ENCODE peak calls at places on chromosomes 11 and 22, in nine cellular contexts. G is neuronal stem cell; I is naive thymus-derived CD4-positive, alpha-beta T cell; X is gastrocnemius medialis; N is IMR-90; E is neural progenitor cell; Y is breast epithelium; T is H1; C is left ventricle myocardium inferior. P is an unnamed sample. For H3K4me1 and H3K36me3, the result is how much of the 10 kb centered on the place peaks cover.

GRCh38 chr22:37222440-37222971 is 10.2 kb upstream of the SSTR3 start:
- DNase-seq in X (no peak), C (no peak), I (no peak), G (no peak), T (no peak), E (no peak), Y (no peak), N (no peak), P (no peak)

GRCh38 chr11:79100093-79100704 is 340.6 kb downstream of the TENM4 start:
- DNase-seq in C (no peak), G (no peak), E (peak), I (peak), X (no peak), T (no peak), Y (no peak), N (peak), P (no peak)

GRCh38 chr11:33701831-33702230 is 1.2 kb upstream of the C11orf91 start:
- DNase-seq in G (no peak), X (no peak), Y (peak), C (no peak), N (peak), T (no peak), I (no peak), E (no peak), P (no peak)

GRCh38 chr11:3022300-3022967 is 30.3 kb upstream of the NAP1L4 start:
- DNase-seq in G (no peak), X (no peak), N (peak), T (no peak), I (no peak), E (no peak), C (no peak), Y (no peak), P (no peak)

GRCh38 chr22:41001722-41002122 is 50.5 kb downstream of the RBX1 start:
- DNase-seq in X (no peak), I (no peak), E (no peak), C (no peak), N (peak), Y (no peak), G (no peak), T (no peak), P (no peak)

GRCh38 chr11:71329731-71330130 is 77.4 kb upstream of the SHANK2 start:
- DNase-seq in C (no peak), X (no peak), G (no peak), E (no peak), I (no peak), N (no peak), T (no peak), Y (no peak), P (no peak)

GRCh38 chr11:93740802-93741093 is 547 bp downstream of the TAF1D start:
- DNase-seq in E (peak), N (peak), T (no peak), C (peak), I (peak), G (peak), X (peak), Y (peak), P (peak)

GRCh38 chr11:8081591-8082021 is 595 bp downstream of the TUB start:
- DNase-seq in T (no peak), G (no peak), X (no peak), I (no peak), N (peak), C (no peak), E (peak), Y (no peak), P (no peak)

GRCh38 chr11:26847977-26848376 is 126.1 kb upstream of the SLC5A12 start:
- DNase-seq in C (no peak), X (no peak), N (no peak), T (no peak), I (no peak), G (no peak), E (no peak), Y (no peak), P (no peak)

GRCh38 chr11:77047007-77047927 is 13.1 kb downstream of the B3GNT6 start:
- DNase-seq in G (peak), N (peak), I (peak), X (peak), Y (peak), C (peak), E (peak), T (peak), P (peak)

GRCh38 chr11:114132944-114133394 is 73.5 kb downstream of the ZBTB16 start:
- DNase-seq in T (no peak), E (no peak), I (no peak), G (no peak), N (no peak), Y (no peak), C (no peak), X (peak), P (no peak)

GRCh38 chr11:95715777-95716241 is 73.8 kb downstream of the FAM76B start:
- DNase-seq in N (no peak), X (no peak), C (no peak), I (peak), T (no peak), Y (peak), G (no peak), E (no peak), P (no peak)

GRCh38 chr11:27427183-27427980 is 45.2 kb downstream of the LGR4 start:
- DNase-seq in Y (no peak), T (no peak), X (no peak), N (peak), I (no peak), C (no peak), G (no peak), E (no peak), P (no peak)

DNA sequence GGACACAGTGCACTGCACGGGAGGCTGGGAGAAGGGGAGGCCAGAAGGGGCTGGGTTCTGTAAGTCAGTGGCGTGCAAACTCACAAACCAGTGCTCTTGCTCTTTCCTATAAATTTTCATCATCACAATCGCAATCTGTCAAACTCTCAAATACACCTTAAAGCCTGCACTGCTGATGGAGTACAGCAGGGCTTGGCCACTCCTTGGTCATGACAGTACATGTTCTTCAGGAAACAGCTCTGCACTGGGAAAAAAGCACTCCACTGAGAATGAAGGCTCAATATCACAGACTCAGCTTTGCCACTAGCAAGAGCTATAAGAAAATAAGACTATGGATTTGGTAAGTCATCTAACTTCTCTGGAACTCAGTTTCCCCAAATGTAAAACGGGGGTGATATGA is 111.0 kb downstream of the RBFOX2 start:
- DNase-seq in N (no peak), G (no peak), I (no peak), C (no peak), E (no peak), T (no peak), X (no peak), Y (no peak), P (no peak)
- H3K4me1 ChIP-seq in N (under half), G (under half), I (under half), C (half or more), E (under half), T (under half), X (half or more), Y (under half), P (under half)

GRCh38 chr11:68077617-68078592 is 39.1 kb downstream of the TCIRG1 start:
- DNase-seq in N (peak), G (no peak), E (no peak), Y (peak), C (no peak), I (no peak), T (no peak), X (no peak), P (no peak)
- H3K36me3 ChIP-seq in N (under half), G (under half), E (under half), Y (under half), C (under half), I (under half), T (under half), X (under half), P (under half)

GRCh38 chr11:68142441-68143309 is 21.5 kb upstream of the CHKA start:
- DNase-seq in C (no peak), I (no peak), X (no peak), N (no peak), E (no peak), T (no peak), Y (no peak), G (no peak), P (no peak)

GRCh38 chr11:68142028-68142412 is 20.8 kb upstream of the CHKA start:
- DNase-seq in C (no peak), Y (peak), T (no peak), G (no peak), X (no peak), E (no peak), I (peak), N (no peak), P (no peak)

GRCh38 chr11:68140496-68141246 is 19.5 kb upstream of the CHKA start:
- DNase-seq in N (no peak), Y (no peak), T (no peak), C (no peak), E (no peak), X (no peak), G (no peak), I (no peak), P (no peak)

GRCh38 chr11:68143310-68143689 is 22.1 kb upstream of the CHKA start:
- DNase-seq in G (no peak), N (no peak), Y (no peak), C (no peak), E (no peak), X (no peak), T (no peak), I (no peak), P (no peak)

GRCh38 chr11:68141247-68142027 is 20.2 kb upstream of the CHKA start:
- DNase-seq in I (no peak), X (no peak), N (no peak), E (no peak), G (no peak), T (no peak), C (no peak), Y (no peak), P (no peak)
- H3K4me1 ChIP-seq in I (under half), X (under half), N (under half), E (under half), G (under half), T (under half), C (under half), Y (under half), P (under half)

DNA sequence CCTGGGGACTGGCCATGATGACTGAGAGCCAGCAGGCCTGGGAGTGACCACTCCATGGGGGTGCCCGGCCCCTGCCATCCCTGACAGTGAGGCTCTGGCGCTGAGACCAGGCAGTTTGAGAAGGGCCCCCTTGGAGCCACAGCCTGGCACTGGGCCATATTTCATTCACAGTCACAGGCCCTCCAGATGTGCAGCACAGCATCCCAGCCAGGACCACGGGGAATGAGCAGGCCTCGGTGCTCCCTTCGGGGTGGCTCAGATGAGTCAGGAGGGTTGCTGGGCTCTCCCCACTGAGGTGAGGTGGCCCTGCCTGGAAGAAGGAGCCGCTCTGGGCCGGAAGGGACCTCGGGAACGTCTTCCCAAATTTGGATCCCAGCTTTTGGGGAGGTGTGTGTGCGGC is 53.0 kb downstream of the GRAMD4 start:
- DNase-seq in X (no peak), I (no peak), E (no peak), T (no peak), Y (no peak), N (no peak), C (no peak), G (no peak), P (no peak)
- H3K36me3 ChIP-seq in X (under half), I (under half), E (under half), T (under half), Y (under half), N (half or more), C (half or more), G (under half), P (under half)

P was measured in effector memory CD4-positive, alpha-beta T cell.